ENCODE peak calls at places on chromosome 20, in eight cellular contexts. One of them, this sample, is unnamed. For H3K9me3, the result is how much of the 10 kb centered on the place peaks cover.

GRCh38 chr20:18377896-18378481 is 88.8 kb downstream of the DZANK1 start:
- DNase-seq in H9: no peak
- DNase-seq in right cardiac atrium: no peak
- DNase-seq in CD4-positive, CD25-positive, alpha-beta regulatory T cell: no peak
- DNase-seq in GM12878: no peak
- DNase-seq in psoas muscle: no peak
- DNase-seq in adipocyte: no peak
- DNase-seq in mucosa of descending colon: no peak
- DNase-seq in this sample: no peak

GRCh38 chr20:31720486-31721407 is 1.9 kb downstream of the BCL2L1 start:
- DNase-seq in H9: no peak
- DNase-seq in right cardiac atrium: no peak
- DNase-seq in CD4-positive, CD25-positive, alpha-beta regulatory T cell: no peak
- DNase-seq in GM12878: no peak
- DNase-seq in psoas muscle: no peak
- DNase-seq in adipocyte: peak
- DNase-seq in mucosa of descending colon: peak
- DNase-seq in this sample: no peak

GRCh38 chr20:25140968-25141367 is 54.5 kb upstream of the ENTPD6 start:
- DNase-seq in H9: no peak
- DNase-seq in right cardiac atrium: no peak
- DNase-seq in CD4-positive, CD25-positive, alpha-beta regulatory T cell: no peak
- DNase-seq in GM12878: no peak
- DNase-seq in psoas muscle: no peak
- DNase-seq in adipocyte: no peak
- DNase-seq in mucosa of descending colon: no peak
- DNase-seq in this sample: no peak

GRCh38 chr20:58715709-58716475 is 23.3 kb downstream of the NPEPL1 start:
- DNase-seq in H9: peak
- DNase-seq in right cardiac atrium: peak
- DNase-seq in CD4-positive, CD25-positive, alpha-beta regulatory T cell: no peak
- DNase-seq in GM12878: no peak
- DNase-seq in psoas muscle: peak
- DNase-seq in adipocyte: no peak
- DNase-seq in mucosa of descending colon: no peak
- DNase-seq in this sample: peak

GRCh38 chr20:24895898-24896658 is 53.0 kb upstream of the CST7 start:
- DNase-seq in H9: no peak
- DNase-seq in right cardiac atrium: no peak
- DNase-seq in CD4-positive, CD25-positive, alpha-beta regulatory T cell: no peak
- DNase-seq in GM12878: no peak
- DNase-seq in psoas muscle: no peak
- DNase-seq in adipocyte: no peak
- DNase-seq in mucosa of descending colon: no peak
- DNase-seq in this sample: no peak

GRCh38 chr20:16810216-16810615 is 62.1 kb downstream of the OTOR start:
- DNase-seq in H9: no peak
- DNase-seq in right cardiac atrium: no peak
- DNase-seq in CD4-positive, CD25-positive, alpha-beta regulatory T cell: no peak
- DNase-seq in GM12878: no peak
- DNase-seq in psoas muscle: no peak
- DNase-seq in adipocyte: no peak
- DNase-seq in mucosa of descending colon: no peak
- DNase-seq in this sample: no peak

GRCh38 chr20:61293951-61294350 is 41.9 kb downstream of the CDH4 start:
- DNase-seq in H9: no peak
- DNase-seq in right cardiac atrium: no peak
- DNase-seq in CD4-positive, CD25-positive, alpha-beta regulatory T cell: no peak
- DNase-seq in GM12878: no peak
- DNase-seq in psoas muscle: no peak
- DNase-seq in adipocyte: no peak
- DNase-seq in mucosa of descending colon: no peak
- DNase-seq in this sample: no peak

GRCh38 chr20:38196592-38196991 is 31.5 kb upstream of the TGM2 start:
- DNase-seq in H9: no peak
- DNase-seq in right cardiac atrium: peak
- DNase-seq in CD4-positive, CD25-positive, alpha-beta regulatory T cell: no peak
- DNase-seq in GM12878: no peak
- DNase-seq in psoas muscle: peak
- DNase-seq in adipocyte: peak
- DNase-seq in mucosa of descending colon: no peak
- DNase-seq in this sample: peak

GRCh38 chr20:13261460-13262301 is 40.6 kb downstream of the ISM1 start:
- DNase-seq in H9: peak
- DNase-seq in right cardiac atrium: peak
- DNase-seq in CD4-positive, CD25-positive, alpha-beta regulatory T cell: peak
- DNase-seq in GM12878: no peak
- DNase-seq in psoas muscle: peak
- DNase-seq in adipocyte: peak
- DNase-seq in mucosa of descending colon: peak
- DNase-seq in this sample: peak

GRCh38 chr20:25372584-25373336 is 17.9 kb downstream of the ABHD12 start:
- DNase-seq in H9: no peak
- DNase-seq in right cardiac atrium: no peak
- DNase-seq in CD4-positive, CD25-positive, alpha-beta regulatory T cell: no peak
- DNase-seq in GM12878: no peak
- DNase-seq in psoas muscle: no peak
- DNase-seq in adipocyte: peak
- DNase-seq in mucosa of descending colon: no peak
- DNase-seq in this sample: no peak

GRCh38 chr20:24164360-24164759 is 175.8 kb upstream of the GGTLC1 start:
- DNase-seq in H9: peak
- DNase-seq in right cardiac atrium: no peak
- DNase-seq in CD4-positive, CD25-positive, alpha-beta regulatory T cell: no peak
- DNase-seq in GM12878: no peak
- DNase-seq in psoas muscle: no peak
- DNase-seq in adipocyte: peak
- DNase-seq in mucosa of descending colon: peak
- DNase-seq in this sample: no peak

DNA sequence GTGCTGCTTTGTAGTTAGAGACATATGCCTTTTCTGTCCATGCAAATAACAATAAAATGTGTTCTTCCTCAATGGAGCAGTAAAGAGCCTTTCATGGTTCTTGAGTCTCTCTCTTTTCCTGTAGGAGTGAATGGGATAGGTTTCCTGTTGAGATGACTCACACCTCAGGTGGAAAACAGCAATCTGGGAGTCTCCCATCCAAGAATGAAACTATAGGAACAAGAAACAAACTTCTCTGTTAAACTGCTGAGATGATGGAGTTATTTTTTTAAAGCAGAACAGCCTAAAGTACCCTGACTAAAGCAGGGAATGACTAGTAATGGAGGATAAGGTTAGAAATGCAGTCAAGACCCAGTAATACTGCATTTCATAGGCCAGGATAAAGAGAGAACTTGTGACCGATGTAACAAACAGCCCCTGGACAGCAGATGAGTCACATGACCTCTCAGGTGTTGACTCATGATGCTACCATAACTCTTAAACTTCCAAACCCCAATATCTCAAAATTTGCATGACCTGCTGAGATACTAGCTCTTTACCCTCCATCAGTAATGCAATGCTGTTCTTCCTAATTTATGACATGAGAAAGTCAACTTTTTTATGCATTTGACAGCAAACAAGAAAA is 548.9 kb downstream of the CBLN4 start:
- DNase-seq in H9: no peak
- DNase-seq in right cardiac atrium: no peak
- DNase-seq in CD4-positive, CD25-positive, alpha-beta regulatory T cell: no peak
- DNase-seq in GM12878: no peak
- DNase-seq in psoas muscle: no peak
- DNase-seq in adipocyte: no peak
- DNase-seq in mucosa of descending colon: no peak
- DNase-seq in this sample: no peak
- H3K9me3 ChIP-seq in H9: under half
- H3K9me3 ChIP-seq in right cardiac atrium: under half
- H3K9me3 ChIP-seq in CD4-positive, CD25-positive, alpha-beta regulatory T cell: under half
- H3K9me3 ChIP-seq in GM12878: under half
- H3K9me3 ChIP-seq in psoas muscle: under half
- H3K9me3 ChIP-seq in adipocyte: under half
- H3K9me3 ChIP-seq in mucosa of descending colon: under half
- H3K9me3 ChIP-seq in this sample: under half

GRCh38 chr20:59771506-59772372 is 161.7 kb downstream of the SYCP2 start:
- DNase-seq in H9: no peak
- DNase-seq in right cardiac atrium: peak
- DNase-seq in CD4-positive, CD25-positive, alpha-beta regulatory T cell: no peak
- DNase-seq in GM12878: no peak
- DNase-seq in psoas muscle: no peak
- DNase-seq in adipocyte: no peak
- DNase-seq in mucosa of descending colon: no peak
- DNase-seq in this sample: no peak
- H3K9me3 ChIP-seq in H9: under half
- H3K9me3 ChIP-seq in right cardiac atrium: under half
- H3K9me3 ChIP-seq in CD4-positive, CD25-positive, alpha-beta regulatory T cell: under half
- H3K9me3 ChIP-seq in GM12878: under half
- H3K9me3 ChIP-seq in psoas muscle: under half
- H3K9me3 ChIP-seq in adipocyte: under half
- H3K9me3 ChIP-seq in mucosa of descending colon: under half
- H3K9me3 ChIP-seq in this sample: under half

GRCh38 chr20:63441136-63441776 is 31.2 kb downstream of the KCNQ2 start:
- DNase-seq in H9: no peak
- DNase-seq in right cardiac atrium: no peak
- DNase-seq in CD4-positive, CD25-positive, alpha-beta regulatory T cell: no peak
- DNase-seq in GM12878: peak
- DNase-seq in psoas muscle: no peak
- DNase-seq in adipocyte: no peak
- DNase-seq in mucosa of descending colon: no peak
- DNase-seq in this sample: no peak

GRCh38 chr20:63439866-63440265 is 32.6 kb downstream of the KCNQ2 start:
- DNase-seq in H9: no peak
- DNase-seq in right cardiac atrium: no peak
- DNase-seq in CD4-positive, CD25-positive, alpha-beta regulatory T cell: no peak
- DNase-seq in GM12878: no peak
- DNase-seq in psoas muscle: no peak
- DNase-seq in adipocyte: no peak
- DNase-seq in mucosa of descending colon: no peak
- DNase-seq in this sample: no peak

GRCh38 chr20:63440366-63440955 is 32.0 kb downstream of the KCNQ2 start:
- DNase-seq in H9: no peak
- DNase-seq in right cardiac atrium: no peak
- DNase-seq in CD4-positive, CD25-positive, alpha-beta regulatory T cell: no peak
- DNase-seq in GM12878: no peak
- DNase-seq in psoas muscle: no peak
- DNase-seq in adipocyte: no peak
- DNase-seq in mucosa of descending colon: no peak
- DNase-seq in this sample: no peak

GRCh38 chr20:63443606-63444395 is 28.7 kb downstream of the KCNQ2 start:
- DNase-seq in H9: no peak
- DNase-seq in right cardiac atrium: no peak
- DNase-seq in CD4-positive, CD25-positive, alpha-beta regulatory T cell: no peak
- DNase-seq in GM12878: no peak
- DNase-seq in psoas muscle: no peak
- DNase-seq in adipocyte: no peak
- DNase-seq in mucosa of descending colon: no peak
- DNase-seq in this sample: no peak

GRCh38 chr20:63441777-63442493 is 30.5 kb downstream of the KCNQ2 start:
- DNase-seq in H9: peak
- DNase-seq in right cardiac atrium: peak
- DNase-seq in CD4-positive, CD25-positive, alpha-beta regulatory T cell: peak
- DNase-seq in GM12878: peak
- DNase-seq in psoas muscle: peak
- DNase-seq in adipocyte: peak
- DNase-seq in mucosa of descending colon: peak
- DNase-seq in this sample: no peak
- H3K9me3 ChIP-seq in H9: under half
- H3K9me3 ChIP-seq in right cardiac atrium: under half
- H3K9me3 ChIP-seq in CD4-positive, CD25-positive, alpha-beta regulatory T cell: under half
- H3K9me3 ChIP-seq in GM12878: under half
- H3K9me3 ChIP-seq in psoas muscle: under half
- H3K9me3 ChIP-seq in adipocyte: under half
- H3K9me3 ChIP-seq in mucosa of descending colon: under half
- H3K9me3 ChIP-seq in this sample: under half

GRCh38 chr20:48204499-48204898 is 419.2 kb upstream of the SULF2 start:
- DNase-seq in H9: no peak
- DNase-seq in right cardiac atrium: no peak
- DNase-seq in CD4-positive, CD25-positive, alpha-beta regulatory T cell: no peak
- DNase-seq in GM12878: no peak
- DNase-seq in psoas muscle: no peak
- DNase-seq in adipocyte: no peak
- DNase-seq in mucosa of descending colon: no peak
- DNase-seq in this sample: no peak

GRCh38 chr20:48201881-48202280 is 416.6 kb upstream of the SULF2 start:
- DNase-seq in H9: no peak
- DNase-seq in right cardiac atrium: no peak
- DNase-seq in CD4-positive, CD25-positive, alpha-beta regulatory T cell: no peak
- DNase-seq in GM12878: no peak
- DNase-seq in psoas muscle: peak
- DNase-seq in adipocyte: no peak
- DNase-seq in mucosa of descending colon: no peak
- DNase-seq in this sample: no peak

GRCh38 chr20:48202334-48202733 is 417.1 kb upstream of the SULF2 start:
- DNase-seq in H9: no peak
- DNase-seq in right cardiac atrium: no peak
- DNase-seq in CD4-positive, CD25-positive, alpha-beta regulatory T cell: no peak
- DNase-seq in GM12878: no peak
- DNase-seq in psoas muscle: peak
- DNase-seq in adipocyte: no peak
- DNase-seq in mucosa of descending colon: no peak
- DNase-seq in this sample: no peak

GRCh38 chr20:48202774-48203173 is 417.5 kb upstream of the SULF2 start:
- DNase-seq in H9: no peak
- DNase-seq in right cardiac atrium: no peak
- DNase-seq in CD4-positive, CD25-positive, alpha-beta regulatory T cell: no peak
- DNase-seq in GM12878: no peak
- DNase-seq in psoas muscle: peak
- DNase-seq in adipocyte: no peak
- DNase-seq in mucosa of descending colon: no peak
- DNase-seq in this sample: no peak

GRCh38 chr20:48203252-48203651 is 418.0 kb upstream of the SULF2 start:
- DNase-seq in H9: no peak
- DNase-seq in right cardiac atrium: no peak
- DNase-seq in CD4-positive, CD25-positive, alpha-beta regulatory T cell: no peak
- DNase-seq in GM12878: no peak
- DNase-seq in psoas muscle: no peak
- DNase-seq in adipocyte: no peak
- DNase-seq in mucosa of descending colon: no peak
- DNase-seq in this sample: no peak
- H3K9me3 ChIP-seq in H9: under half
- H3K9me3 ChIP-seq in right cardiac atrium: under half
- H3K9me3 ChIP-seq in CD4-positive, CD25-positive, alpha-beta regulatory T cell: under half
- H3K9me3 ChIP-seq in GM12878: under half
- H3K9me3 ChIP-seq in psoas muscle: under half
- H3K9me3 ChIP-seq in adipocyte: under half
- H3K9me3 ChIP-seq in mucosa of descending colon: under half
- H3K9me3 ChIP-seq in this sample: under half

DNA sequence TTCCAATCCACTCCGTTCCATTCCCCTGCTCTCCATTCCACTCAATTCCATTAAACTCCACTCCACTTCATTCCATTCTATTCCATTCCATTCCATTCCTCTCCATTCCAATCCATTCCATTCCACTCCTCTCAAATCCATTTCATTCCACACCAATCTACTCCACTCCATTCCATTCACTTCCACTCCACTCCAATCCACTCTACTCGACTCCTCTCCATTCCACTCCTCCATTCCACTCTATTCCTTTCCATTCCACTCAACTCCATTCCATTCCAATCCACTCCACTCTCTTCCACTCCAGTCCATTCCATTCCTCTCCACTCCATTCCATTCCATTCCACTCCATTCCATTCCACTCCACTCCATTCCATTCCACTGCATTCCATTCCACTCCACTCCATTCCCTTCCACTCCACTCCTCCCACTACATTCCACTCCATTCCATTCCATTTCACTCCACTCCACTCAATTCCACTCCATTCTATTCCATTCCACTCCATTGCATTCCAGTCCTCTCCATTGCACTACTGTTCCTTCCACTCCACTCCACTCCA is 22.6 kb upstream of the DEFB125 start:
- DNase-seq in H9: no peak
- DNase-seq in right cardiac atrium: no peak
- DNase-seq in CD4-positive, CD25-positive, alpha-beta regulatory T cell: no peak
- DNase-seq in GM12878: no peak
- DNase-seq in psoas muscle: no peak
- DNase-seq in adipocyte: no peak
- DNase-seq in mucosa of descending colon: no peak
- DNase-seq in this sample: no peak
- H3K9me3 ChIP-seq in H9: half or more
- H3K9me3 ChIP-seq in right cardiac atrium: under half
- H3K9me3 ChIP-seq in CD4-positive, CD25-positive, alpha-beta regulatory T cell: under half
- H3K9me3 ChIP-seq in GM12878: under half
- H3K9me3 ChIP-seq in psoas muscle: under half
- H3K9me3 ChIP-seq in adipocyte: under half
- H3K9me3 ChIP-seq in mucosa of descending colon: under half
- H3K9me3 ChIP-seq in this sample: under half

This sample was measured in kidney.